ENCODE peak calls at places on chromosomes 16 and 17, in five cellular contexts. I, R, T, Q and J are unnamed samples.

GRCh38 chr17:58263773-58264172 is 17.0 kb downstream of the MPO start:
- DNase-seq in I (no peak), T (no peak), R (no peak), Q (no peak), J (no peak)

GRCh38 chr16:53530046-53530445 is 27.0 kb upstream of the AKTIP start:
- DNase-seq in I (no peak), T (no peak), Q (no peak), R (no peak), J (no peak)

GRCh38 chr17:13776027-13776551 is 174.4 kb upstream of the HS3ST3A1 start:
- DNase-seq in R (no peak), I (no peak), Q (peak), T (peak), J (no peak)

GRCh38 chr17:65198653-65199382 is 61.6 kb downstream of the RGS9 start:
- DNase-seq in I (no peak), R (peak), T (no peak), Q (peak), J (peak)

GRCh38 chr16:57795431-57795878 is 6.8 kb downstream of the KIFC3 start:
- DNase-seq in I (no peak), T (peak), R (no peak), Q (peak), J (peak)

GRCh38 chr17:79105937-79106336 is 31.3 kb downstream of the ENGASE start:
- DNase-seq in R (no peak), T (no peak), I (no peak), Q (no peak), J (no peak)

GRCh38 chr16:88672776-88673175 is 9.9 kb upstream of the MVD start:
- DNase-seq in I (no peak), R (no peak), T (no peak), Q (no peak), J (no peak)

GRCh38 chr16:56547120-56547948 is 17.5 kb upstream of the MT4 start:
- DNase-seq in I (peak), R (no peak), Q (peak), T (no peak), J (peak)

GRCh38 chr16:88713568-88714419 is 7.5 kb downstream of the CTU2 start:
- DNase-seq in T (no peak), Q (peak), I (no peak), R (no peak), J (no peak)

GRCh38 chr17:82704886-82705285 is 6.4 kb upstream of the RAB40B start:
- DNase-seq in I (no peak), R (no peak), T (no peak), Q (no peak), J (no peak)

GRCh38 chr17:73624496-73624988 is 19.7 kb downstream of the SDK2 start:
- DNase-seq in R (no peak), Q (no peak), T (no peak), I (no peak), J (no peak)

GRCh38 chr16:4675864-4676786 is 17.2 kb upstream of the NUDT16L1 start:
- DNase-seq in I (no peak), Q (no peak), R (no peak), T (no peak), J (no peak)

GRCh38 chr16:31331141-31331764 is 23.7 kb upstream of the ITGAX start:
- DNase-seq in I (no peak), Q (no peak), R (no peak), T (no peak), J (no peak)

GRCh38 chr16:56869513-56870270 is 4.7 kb downstream of the SLC12A3 start:
- DNase-seq in R (peak), Q (no peak), T (no peak), I (no peak), J (no peak)

GRCh38 chr17:80259642-80260535 is 763 bp upstream of the RNF213 start:
- DNase-seq in T (peak), Q (peak), I (no peak), R (no peak), J (peak)

GRCh38 chr17:42774066-42774750 is 959 bp downstream of the VPS25 start:
- DNase-seq in I (no peak), R (no peak), Q (no peak), T (no peak), J (no peak)

GRCh38 chr16:89562027-89562599 is 1.6 kb downstream of the RPL13 start:
- DNase-seq in I (no peak), Q (no peak), T (no peak), R (no peak), J (no peak)

GRCh38 chr16:50298591-50299507 is 32.5 kb downstream of the ADCY7 start:
- DNase-seq in T (no peak), Q (no peak), R (no peak), I (no peak), J (no peak)

GRCh38 chr16:56667581-56668571 is at the start of gene MT1G:
- DNase-seq in T (peak), Q (peak), I (no peak), R (no peak), J (no peak)

GRCh38 chr17:64736804-64737492 is 74.8 kb upstream of the SMURF2 start:
- DNase-seq in Q (peak), I (no peak), R (no peak), T (no peak), J (no peak)

GRCh38 chr17:1294157-1294717 is 14.8 kb downstream of the TRARG1 start:
- DNase-seq in T (no peak), R (no peak), Q (no peak), I (no peak), J (no peak)

GRCh38 chr16:53968454-53968853 is 264.5 kb downstream of the FTO start:
- DNase-seq in I (peak), T (no peak), R (no peak), Q (no peak), J (no peak)

GRCh38 chr16:29182501-29182900 is 197.6 kb downstream of the LAT start:
- DNase-seq in I (no peak), T (peak), Q (no peak), R (no peak), J (no peak)

GRCh38 chr17:47694818-47695663 is 1.1 kb downstream of the TBKBP1 start:
- DNase-seq in T (peak), R (no peak), I (no peak), Q (peak), J (no peak)

GRCh38 chr17:1779571-1780074 is 17.8 kb downstream of the SERPINF1 start:
- DNase-seq in T (peak), R (no peak), I (peak), Q (peak), J (peak)

GRCh38 chr17:76781056-76781982 is 43.4 kb downstream of the MFSD11 start:
- DNase-seq in T (no peak), I (no peak), Q (no peak), R (no peak), J (no peak)

GRCh38 chr16:17331071-17331521 is 139.7 kb downstream of the XYLT1 start:
- DNase-seq in T (peak), R (no peak), I (no peak), Q (peak), J (no peak)

GRCh38 chr16:58086381-58087208 is 42.6 kb downstream of the CFAP20 start:
- DNase-seq in I (no peak), T (no peak), Q (no peak), R (no peak), J (no peak)

GRCh38 chr16:5582529-5582928 is 484.9 kb upstream of the EEF2KMT start:
- DNase-seq in R (no peak), T (no peak), Q (no peak), I (no peak), J (no peak)

GRCh38 chr17:36652716-36653115 is 51.3 kb downstream of the MRM1 start:
- DNase-seq in I (no peak), R (no peak), T (no peak), Q (no peak), J (no peak)

GRCh38 chr17:22286337-22287041 is 594.2 kb downstream of the KCNJ18 start:
- DNase-seq in R (no peak), Q (no peak), T (no peak), I (no peak), J (no peak)

GRCh38 chr17:17367931-17368330 is 64.8 kb downstream of the NT5M start:
- DNase-seq in Q (no peak), T (no peak), R (no peak), I (no peak), J (no peak)

GRCh38 chr16:67718668-67719047 is 458 bp downstream of the GFOD2 start:
- DNase-seq in I (no peak), Q (no peak), R (no peak), T (no peak), J (no peak)

GRCh38 chr17:39062846-39063680 is 88.4 kb downstream of the PLXDC1 start:
- DNase-seq in R (no peak), I (no peak), Q (no peak), T (no peak), J (peak)

DNA sequence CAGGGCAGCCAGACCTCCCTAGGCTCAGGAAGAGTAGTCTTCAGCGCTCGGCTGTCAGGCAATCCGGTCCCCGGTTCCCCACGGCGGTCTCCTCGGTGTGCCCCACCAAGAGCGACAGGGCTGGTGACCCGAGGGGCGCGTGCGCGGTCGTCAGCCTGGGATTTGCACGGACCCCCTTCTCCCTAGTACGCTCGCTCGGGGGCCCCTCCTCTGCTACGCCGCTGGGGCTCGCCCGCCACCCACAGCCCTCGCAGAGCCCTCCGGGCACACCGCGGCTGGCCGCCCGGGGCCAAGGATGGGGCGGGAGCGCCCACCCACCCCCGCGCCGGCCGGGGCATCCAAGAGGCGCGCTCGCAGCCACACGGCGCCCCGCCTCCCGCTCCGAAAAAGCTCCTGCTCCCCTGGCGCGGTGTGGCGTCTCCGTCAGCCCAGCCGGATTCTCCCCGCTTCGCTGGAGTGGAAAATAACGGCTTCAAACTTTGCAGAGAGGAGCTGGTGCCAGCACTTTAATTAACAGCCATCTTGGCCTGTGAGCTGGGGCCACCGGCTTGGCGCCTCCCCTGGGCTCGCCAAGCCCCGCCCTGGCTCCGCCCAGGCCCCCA is 2.1 kb upstream of the C1QL1 start:
- DNase-seq in R (no peak), Q (no peak), I (no peak), T (peak), J (no peak)
- H3K4me3 ChIP-seq in R (peak), Q (peak), I (peak), T (peak), J (peak)

GRCh38 chr17:15516150-15516549 is 47.1 kb downstream of the TVP23C start:
- DNase-seq in T (no peak), Q (peak), I (no peak), R (no peak), J (no peak)
- TF ChIP-seq CTCF in T (no peak), Q (no peak), I (no peak), R (no peak), J (no peak)

GRCh38 chr16:10982430-10983174 is 38.2 kb downstream of the CLEC16A start:
- DNase-seq in T (no peak), I (no peak), R (no peak), Q (no peak), J (no peak)
- H3K4me3 ChIP-seq in T (no peak), I (no peak), R (peak), Q (no peak), J (no peak)

GRCh38 chr17:72602517-72603345 is 481.9 kb downstream of the SOX9 start:
- DNase-seq in Q (peak), T (no peak), R (no peak), I (no peak), J (no peak)
- TF ChIP-seq CTCF in Q (no peak), T (no peak), R (peak), I (peak), J (peak)

GRCh38 chr17:7476951-7477350 is 2.5 kb downstream of the ZBTB4 start:
- DNase-seq in I (no peak), T (no peak), Q (no peak), R (no peak), J (no peak)
- H3K4me3 ChIP-seq in I (peak), T (peak), Q (peak), R (no peak), J (no peak)

GRCh38 chr17:9322298-9322697 is 253.3 kb downstream of the STX8 start:
- DNase-seq in Q (no peak), R (no peak), T (no peak), I (no peak), J (no peak)
- TF ChIP-seq CTCF in Q (no peak), R (no peak), T (no peak), I (no peak), J (no peak)

DNA sequence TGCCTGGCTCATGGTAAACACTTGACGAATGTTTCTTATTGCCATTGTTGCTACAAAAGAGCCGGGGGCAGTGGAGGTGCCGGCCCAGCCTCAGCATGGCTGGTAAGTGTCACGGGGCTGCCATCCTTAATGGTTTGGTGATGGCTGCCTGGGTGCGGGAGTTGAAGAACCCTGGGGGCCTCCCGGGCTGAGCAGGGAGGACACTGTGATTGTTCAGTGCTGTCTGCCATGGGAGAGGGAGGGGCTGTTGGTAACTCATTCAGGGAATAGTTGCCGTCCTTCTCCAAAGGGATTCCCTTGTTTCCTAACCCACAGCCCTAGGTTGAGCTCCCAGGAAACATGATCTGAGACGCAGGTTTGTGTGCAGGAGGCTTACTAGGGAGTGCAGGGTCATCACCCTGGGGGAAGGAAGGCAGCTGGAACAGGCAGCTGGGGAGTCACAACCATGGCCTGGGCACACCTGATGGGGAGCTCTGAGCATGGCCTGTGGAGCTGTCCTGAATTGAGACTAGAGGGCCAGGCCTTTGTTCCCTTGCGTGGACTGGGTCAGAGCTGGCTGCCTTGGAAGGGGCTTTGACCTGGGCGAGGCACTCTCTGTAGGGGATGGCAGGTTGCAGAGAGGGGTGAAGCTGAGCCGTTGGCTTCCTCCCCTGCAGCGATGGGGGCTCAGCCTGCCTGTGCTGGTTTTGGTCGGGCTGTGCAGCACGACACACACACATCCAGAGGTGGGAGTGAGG is 85.7 kb downstream of the PLCG2 start:
- DNase-seq in T (no peak), I (no peak), Q (no peak), R (no peak), J (no peak)
- H3K4me3 ChIP-seq in T (no peak), I (no peak), Q (no peak), R (no peak), J (no peak)

GRCh38 chr17:50211249-50212120 is 10.1 kb upstream of the COL1A1 start:
- DNase-seq in I (no peak), T (no peak), R (no peak), Q (no peak), J (no peak)

GRCh38 chr17:50210249-50211225 is 9.1 kb upstream of the COL1A1 start:
- DNase-seq in R (no peak), I (peak), Q (peak), T (peak), J (peak)

GRCh38 chr17:50214986-50215730 is 13.7 kb upstream of the COL1A1 start:
- DNase-seq in R (no peak), T (no peak), Q (no peak), I (no peak), J (no peak)

GRCh38 chr17:50212121-50212843 is 10.9 kb upstream of the COL1A1 start:
- DNase-seq in R (no peak), T (no peak), Q (peak), I (no peak), J (no peak)

GRCh38 chr17:50213026-50214015 is 11.9 kb upstream of the COL1A1 start:
- DNase-seq in R (no peak), T (no peak), I (no peak), Q (no peak), J (no peak)
- TF ChIP-seq CTCF in R (peak), T (no peak), I (peak), Q (no peak), J (no peak)

DNA sequence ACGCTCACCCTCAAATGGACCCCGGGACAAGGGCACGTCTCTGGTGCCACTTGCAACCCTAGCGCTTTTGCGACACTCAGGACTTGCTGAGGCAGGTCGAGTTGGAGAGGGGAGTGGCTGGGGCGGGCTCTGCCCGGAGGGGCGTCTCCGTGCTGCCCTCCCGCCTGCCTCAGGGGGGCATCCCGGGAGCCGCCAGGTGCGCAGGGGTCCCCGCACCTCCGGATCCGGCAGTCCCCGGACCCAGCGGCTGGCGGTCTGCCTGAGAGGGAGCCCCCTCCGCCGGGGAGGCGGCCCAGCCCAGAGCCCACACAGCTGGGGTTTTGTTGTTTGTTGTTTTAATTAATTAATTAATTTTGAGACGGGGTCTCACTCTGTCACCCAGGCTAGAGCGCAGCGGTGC is at the start of gene SLC52A1:
- DNase-seq in T (no peak), Q (no peak), I (no peak), R (no peak), J (no peak)
- H3K4me3 ChIP-seq in T (peak), Q (no peak), I (peak), R (peak), J (peak)